ENCODE peak calls at places on chromosomes 1 and 21, in nine cellular contexts. A is stomach, Y is body of pancreas, T is Peyer's patch, G is right lobe of liver, J is transverse colon, N is thyroid gland, P is heart left ventricle, L is A549. E is an unnamed sample. For H3K4me1, the result is how much of the 10 kb centered on the place peaks cover.

GRCh38 chr1:161473363-161473762 is 31.9 kb upstream of the FCGR2A start:
- DNase-seq in A (no peak), Y (no peak), T (no peak), G (no peak), J (no peak), N (no peak), P (no peak), L (peak), E (no peak)

GRCh38 chr1:80441664-80442063 is 1359.1 kb upstream of the ADGRL2 start:
- DNase-seq in A (no peak), Y (no peak), T (no peak), G (no peak), J (no peak), N (no peak), P (no peak), L (peak), E (no peak)

GRCh38 chr1:244339776-244340175 is 111.9 kb downstream of the ADSS2 start:
- DNase-seq in A (no peak), Y (no peak), T (no peak), G (no peak), J (no peak), N (no peak), P (no peak), L (no peak), E (no peak)

GRCh38 chr21:37396855-37397254 is 30.3 kb downstream of the DYRK1A start:
- DNase-seq in A (no peak), Y (no peak), T (no peak), G (no peak), J (no peak), N (no peak), P (no peak), L (no peak), E (no peak)

GRCh38 chr1:166040223-166040622 is 126.6 kb downstream of the FAM78B start:
- DNase-seq in A (no peak), Y (no peak), T (no peak), G (no peak), J (no peak), N (no peak), P (no peak), L (no peak), E (no peak)

GRCh38 chr1:112971006-112971405 is 15.0 kb upstream of the SLC16A1 start:
- DNase-seq in A (no peak), Y (no peak), T (no peak), G (no peak), J (no peak), N (no peak), P (no peak), L (no peak), E (no peak)

GRCh38 chr21:28614816-28615215 is 377.9 kb downstream of the LTN1 start:
- DNase-seq in A (no peak), Y (no peak), T (no peak), G (no peak), J (no peak), N (no peak), P (no peak), L (no peak), E (no peak)

GRCh38 chr1:152186556-152187285 is 27.7 kb upstream of the RPTN start:
- DNase-seq in A (no peak), Y (no peak), T (no peak), G (no peak), J (no peak), N (no peak), P (no peak), L (no peak), E (no peak)

GRCh38 chr1:115322631-115323030 is 15.4 kb downstream of the NGF start:
- DNase-seq in A (no peak), Y (no peak), T (no peak), G (no peak), J (no peak), N (no peak), P (no peak), L (no peak), E (no peak)

GRCh38 chr1:108829498-108829916 is 27.4 kb downstream of the AKNAD1 start:
- DNase-seq in A (no peak), Y (no peak), T (no peak), G (peak), J (no peak), N (no peak), P (no peak), L (no peak), E (no peak)

GRCh38 chr1:116971965-116972675 is 29.4 kb upstream of the CD101 start:
- DNase-seq in A (no peak), Y (no peak), T (no peak), G (no peak), J (no peak), N (no peak), P (no peak), L (no peak), E (no peak)
- H3K27ac ChIP-seq in A (peak), Y (no peak), T (no peak), G (no peak), J (peak), N (no peak), P (peak), L (no peak), E (no peak)

GRCh38 chr1:6580119-6580587 is 359 bp downstream of the ZBTB48 start:
- DNase-seq in A (no peak), Y (no peak), T (no peak), G (no peak), J (no peak), N (no peak), P (no peak), L (no peak), E (no peak)

GRCh38 chr1:6580588-6581270 is 935 bp downstream of the ZBTB48 start:
- DNase-seq in A (no peak), Y (peak), T (no peak), G (peak), J (no peak), N (no peak), P (no peak), L (no peak), E (no peak)

GRCh38 chr1:6577831-6578525 is 1.8 kb upstream of the ZBTB48 start:
- DNase-seq in A (no peak), Y (no peak), T (no peak), G (no peak), J (no peak), N (no peak), P (no peak), L (no peak), E (peak)

GRCh38 chr1:6578624-6579373 is 995 bp upstream of the ZBTB48 start:
- DNase-seq in A (no peak), Y (no peak), T (no peak), G (no peak), J (no peak), N (no peak), P (no peak), L (no peak), E (no peak)

GRCh38 chr1:6579374-6580118 is at the start of gene ZBTB48:
- DNase-seq in A (peak), Y (peak), T (peak), G (peak), J (peak), N (peak), P (peak), L (peak), E (peak)
- TF ChIP-seq POLR2A in A (no peak), Y (peak), T (peak), G (peak), J (peak), N (peak), P (peak), L (peak), E (peak)

GRCh38 chr1:225778412-225778669 is 715 bp downstream of the SRP9 start:
- DNase-seq in A (no peak), Y (no peak), T (no peak), G (no peak), J (no peak), N (no peak), P (no peak), L (no peak), E (no peak)

GRCh38 chr1:225780134-225780533 is 2.5 kb downstream of the SRP9 start:
- DNase-seq in A (no peak), Y (no peak), T (no peak), G (no peak), J (no peak), N (no peak), P (no peak), L (no peak), E (no peak)

GRCh38 chr1:225777058-225777582 is 506 bp upstream of the SRP9 start:
- DNase-seq in A (no peak), Y (no peak), T (no peak), G (no peak), J (peak), N (no peak), P (no peak), L (no peak), E (no peak)

GRCh38 chr1:225776294-225776693 is 1.3 kb upstream of the SRP9 start:
- DNase-seq in A (no peak), Y (no peak), T (no peak), G (no peak), J (no peak), N (no peak), P (no peak), L (no peak), E (no peak)

GRCh38 chr1:225777583-225778411 is at the start of gene SRP9:
- DNase-seq in A (peak), Y (peak), T (peak), G (peak), J (peak), N (peak), P (peak), L (peak), E (peak)
- H3K4me1 ChIP-seq in A (half or more), Y (half or more), T (under half), G (under half), J (under half), N (under half), P (under half), L (under half), E (under half)

DNA sequence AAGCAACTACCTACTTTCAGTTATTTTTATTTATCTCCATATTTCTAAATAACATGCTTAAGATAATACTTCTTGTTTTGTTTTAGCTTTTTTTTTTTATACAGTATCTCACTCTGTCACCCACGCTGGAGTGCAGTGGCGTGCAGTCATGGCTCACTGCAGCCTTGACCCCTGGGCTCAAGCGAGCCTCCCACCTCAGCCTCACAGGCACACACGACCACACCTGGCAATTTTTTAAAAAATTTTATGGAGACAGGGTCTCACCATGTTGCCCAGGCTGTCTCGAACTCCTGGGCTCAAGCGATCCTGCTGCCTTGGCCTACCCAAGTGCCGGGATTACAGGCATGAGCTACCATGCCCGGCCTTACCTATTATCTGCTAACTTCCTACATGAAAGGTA is 20.6 kb downstream of the TUT4 start:
- DNase-seq in A (no peak), Y (no peak), T (no peak), G (no peak), J (no peak), N (no peak), P (no peak), L (no peak), E (no peak)
- H3K27ac ChIP-seq in A (no peak), Y (no peak), T (no peak), G (no peak), J (no peak), N (no peak), P (no peak), L (no peak), E (no peak)

GRCh38 chr21:29887313-29888009 is 52.3 kb downstream of the GRIK1 start:
- DNase-seq in A (no peak), Y (no peak), T (no peak), G (no peak), J (no peak), N (no peak), P (no peak), L (no peak), E (no peak)
- TF ChIP-seq POLR2A in A (no peak), Y (no peak), T (no peak), G (no peak), J (no peak), N (no peak), P (no peak), L (no peak), E (no peak)

GRCh38 chr1:66346873-66347272 is 187.1 kb upstream of the SGIP1 start:
- DNase-seq in A (no peak), Y (no peak), T (no peak), G (no peak), J (no peak), N (no peak), P (no peak), L (no peak), E (no peak)

GRCh38 chr1:66351474-66351873 is 182.5 kb upstream of the SGIP1 start:
- DNase-seq in A (no peak), Y (no peak), T (no peak), G (no peak), J (no peak), N (no peak), P (no peak), L (no peak), E (no peak)

GRCh38 chr1:66351913-66352312 is 182.0 kb upstream of the SGIP1 start:
- DNase-seq in A (no peak), Y (no peak), T (no peak), G (no peak), J (no peak), N (no peak), P (no peak), L (no peak), E (no peak)

GRCh38 chr1:66350001-66350547 is 183.9 kb upstream of the SGIP1 start:
- DNase-seq in A (peak), Y (no peak), T (peak), G (no peak), J (peak), N (no peak), P (peak), L (no peak), E (peak)

GRCh38 chr1:66349277-66349676 is 184.7 kb upstream of the SGIP1 start:
- DNase-seq in A (no peak), Y (no peak), T (no peak), G (no peak), J (no peak), N (no peak), P (no peak), L (no peak), E (no peak)
- H3K4me1 ChIP-seq in A (half or more), Y (under half), T (under half), G (under half), J (under half), N (under half), P (half or more), L (half or more), E (under half)

DNA sequence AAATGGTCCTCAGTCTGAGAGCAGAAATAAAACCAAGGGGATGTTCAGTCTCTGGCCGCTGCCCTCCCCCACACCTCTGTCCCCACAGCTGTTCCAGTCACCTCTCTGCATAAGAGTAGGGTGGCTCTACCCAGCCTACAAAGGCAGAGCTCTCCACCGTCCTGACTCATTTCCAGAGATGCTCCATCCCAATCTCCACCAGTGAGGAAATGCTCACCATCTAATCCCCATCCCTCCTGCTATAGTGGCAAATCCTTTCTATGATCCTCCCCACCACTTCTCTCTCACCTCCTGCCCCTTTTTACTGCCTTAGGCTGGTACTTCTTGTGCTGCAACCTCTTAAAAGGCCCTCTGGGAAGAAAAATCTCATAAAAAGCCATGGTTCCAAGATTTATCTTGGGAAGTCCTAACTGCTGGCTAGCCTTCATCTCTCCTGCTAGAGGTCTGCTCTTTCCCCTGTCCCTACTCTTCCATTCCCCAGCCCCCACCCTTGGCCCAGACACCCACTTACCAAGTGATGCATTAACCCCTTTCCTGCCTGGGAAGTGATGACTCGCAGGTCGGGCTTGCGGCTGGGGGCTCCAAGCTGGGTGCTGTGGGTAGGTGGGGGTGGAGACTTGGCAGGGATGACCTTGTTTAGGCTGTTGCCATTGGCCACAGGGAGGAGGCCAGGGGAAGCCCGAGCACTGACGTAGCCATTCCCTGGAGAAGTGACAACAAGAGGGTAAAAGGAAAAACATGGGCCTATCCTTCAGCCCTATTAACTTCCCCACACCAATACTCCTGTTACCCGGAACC is 23.9 kb downstream of the MEF2D start:
- DNase-seq in A (no peak), Y (no peak), T (no peak), G (no peak), J (no peak), N (no peak), P (peak), L (peak), E (no peak)
- H3K27ac ChIP-seq in A (peak), Y (peak), T (peak), G (peak), J (peak), N (peak), P (peak), L (peak), E (peak)

GRCh38 chr1:226870323-226871046 is at the start of gene PSEN2:
- DNase-seq in A (peak), Y (peak), T (peak), G (peak), J (peak), N (peak), P (peak), L (peak), E (peak)
- TF ChIP-seq POLR2A in A (no peak), Y (peak), T (peak), G (peak), J (peak), N (peak), P (no peak), L (peak), E (no peak)

GRCh38 chr1:54379481-54380284 is 26.5 kb downstream of the SSBP3 start:
- DNase-seq in A (peak), Y (peak), T (no peak), G (peak), J (no peak), N (peak), P (peak), L (no peak), E (peak)
- H3K4me1 ChIP-seq in A (half or more), Y (under half), T (under half), G (under half), J (under half), N (under half), P (half or more), L (under half), E (half or more)

DNA sequence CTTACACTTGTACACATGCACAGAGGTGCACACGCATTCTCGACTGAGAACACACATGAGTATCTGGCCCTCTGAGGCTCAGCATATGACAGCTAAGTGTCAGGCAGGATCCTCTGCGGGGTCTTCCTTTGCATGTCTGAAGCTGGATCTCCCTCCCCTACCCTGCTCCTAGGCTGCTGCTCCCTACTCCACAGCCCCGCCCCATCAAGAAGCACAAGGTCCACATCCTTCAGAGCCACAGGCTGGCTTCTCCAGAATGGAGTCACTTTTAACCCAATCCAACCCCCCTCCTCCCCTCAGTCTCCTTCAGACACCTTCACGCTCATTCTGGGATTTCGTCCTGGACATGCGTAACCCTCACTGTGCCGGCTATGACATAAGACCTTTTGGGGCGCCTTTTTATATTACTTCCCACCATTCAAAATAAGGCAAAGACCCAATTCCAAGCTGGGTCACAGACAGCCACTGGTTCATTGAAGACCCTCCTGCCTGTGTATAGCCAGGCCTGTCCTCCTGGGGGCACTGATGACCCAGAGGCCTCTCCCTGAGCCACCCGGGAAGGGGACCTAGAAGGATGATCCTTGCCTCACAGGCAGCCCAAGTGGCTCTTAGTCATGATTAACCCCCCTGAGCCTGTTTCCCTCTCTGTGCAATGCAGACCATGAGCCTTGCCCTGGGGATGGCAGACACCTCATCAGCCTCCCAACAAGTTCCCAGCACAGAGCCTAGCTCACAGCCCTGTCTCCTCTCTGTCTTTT is 4.7 kb downstream of the ADGRB2 start:
- DNase-seq in A (no peak), Y (no peak), T (no peak), G (no peak), J (no peak), N (no peak), P (no peak), L (no peak), E (no peak)
- H3K27ac ChIP-seq in A (no peak), Y (no peak), T (no peak), G (no peak), J (no peak), N (no peak), P (no peak), L (peak), E (no peak)

E was measured in testis.